ENCODE peak calls at places on chromosomes 3 and 15, in nine cellular contexts. One of them, this sample, is unnamed.

GRCh38 chr3:48434591-48435222 is 4.8 kb upstream of the PLXNB1 start:
- DNase-seq in sciatic nerve: peak
- DNase-seq in CD4-positive, alpha-beta T cell: no peak
- DNase-seq in osteocyte: no peak
- DNase-seq in T1000: no peak
- DNase-seq in cardiac muscle cell: no peak
- DNase-seq in EL: no peak
- DNase-seq in naive B cell: no peak
- DNase-seq in neural crest cell: no peak
- DNase-seq in this sample: no peak

GRCh38 chr15:66163553-66163952 is 90.0 kb downstream of the MEGF11 start:
- DNase-seq in sciatic nerve: no peak
- DNase-seq in CD4-positive, alpha-beta T cell: no peak
- DNase-seq in osteocyte: no peak
- DNase-seq in T1000: no peak
- DNase-seq in cardiac muscle cell: no peak
- DNase-seq in EL: no peak
- DNase-seq in naive B cell: no peak
- DNase-seq in neural crest cell: no peak
- DNase-seq in this sample: no peak

GRCh38 chr3:10198761-10199688 is 34.3 kb downstream of the IRAK2 start:
- DNase-seq in sciatic nerve: no peak
- DNase-seq in CD4-positive, alpha-beta T cell: peak
- DNase-seq in osteocyte: no peak
- DNase-seq in T1000: no peak
- DNase-seq in cardiac muscle cell: no peak
- DNase-seq in EL: peak
- DNase-seq in naive B cell: peak
- DNase-seq in neural crest cell: no peak
- DNase-seq in this sample: no peak

GRCh38 chr15:70246623-70247200 is 149.0 kb upstream of the TLE3 start:
- DNase-seq in sciatic nerve: no peak
- DNase-seq in CD4-positive, alpha-beta T cell: peak
- DNase-seq in osteocyte: no peak
- DNase-seq in T1000: no peak
- DNase-seq in cardiac muscle cell: no peak
- DNase-seq in EL: no peak
- DNase-seq in naive B cell: no peak
- DNase-seq in neural crest cell: no peak
- DNase-seq in this sample: no peak

GRCh38 chr3:142987707-142988106 is 13.7 kb upstream of the U2SURP start:
- DNase-seq in sciatic nerve: no peak
- DNase-seq in CD4-positive, alpha-beta T cell: no peak
- DNase-seq in osteocyte: no peak
- DNase-seq in T1000: no peak
- DNase-seq in cardiac muscle cell: peak
- DNase-seq in EL: peak
- DNase-seq in naive B cell: no peak
- DNase-seq in neural crest cell: no peak
- DNase-seq in this sample: no peak

GRCh38 chr15:73900129-73900712 is 26.0 kb upstream of the LOXL1 start:
- DNase-seq in sciatic nerve: no peak
- DNase-seq in CD4-positive, alpha-beta T cell: no peak
- DNase-seq in osteocyte: no peak
- DNase-seq in T1000: no peak
- DNase-seq in cardiac muscle cell: no peak
- DNase-seq in EL: peak
- DNase-seq in naive B cell: no peak
- DNase-seq in neural crest cell: no peak
- DNase-seq in this sample: no peak

GRCh38 chr3:25306066-25306465 is 122.0 kb upstream of the RARB start:
- DNase-seq in sciatic nerve: no peak
- DNase-seq in CD4-positive, alpha-beta T cell: no peak
- DNase-seq in osteocyte: no peak
- DNase-seq in T1000: no peak
- DNase-seq in cardiac muscle cell: peak
- DNase-seq in EL: no peak
- DNase-seq in naive B cell: no peak
- DNase-seq in neural crest cell: no peak
- DNase-seq in this sample: no peak

GRCh38 chr3:106692624-106693023 is 684.6 kb upstream of the CCDC54 start:
- DNase-seq in sciatic nerve: no peak
- DNase-seq in CD4-positive, alpha-beta T cell: no peak
- DNase-seq in osteocyte: no peak
- DNase-seq in T1000: no peak
- DNase-seq in cardiac muscle cell: no peak
- DNase-seq in EL: no peak
- DNase-seq in naive B cell: no peak
- DNase-seq in neural crest cell: no peak
- DNase-seq in this sample: no peak

GRCh38 chr15:45892182-45892581 is 257.4 kb downstream of the SQOR start:
- DNase-seq in sciatic nerve: no peak
- DNase-seq in CD4-positive, alpha-beta T cell: no peak
- DNase-seq in osteocyte: no peak
- DNase-seq in T1000: no peak
- DNase-seq in cardiac muscle cell: no peak
- DNase-seq in EL: peak
- DNase-seq in naive B cell: no peak
- DNase-seq in neural crest cell: no peak
- DNase-seq in this sample: no peak

GRCh38 chr3:78201066-78201465 is 1161.2 kb downstream of the ROBO2 start:
- DNase-seq in sciatic nerve: no peak
- DNase-seq in CD4-positive, alpha-beta T cell: no peak
- DNase-seq in osteocyte: no peak
- DNase-seq in T1000: no peak
- DNase-seq in cardiac muscle cell: no peak
- DNase-seq in EL: no peak
- DNase-seq in naive B cell: no peak
- DNase-seq in neural crest cell: no peak
- DNase-seq in this sample: no peak

GRCh38 chr3:58994746-58995330 is 55.0 kb downstream of the CFAP20DC start:
- DNase-seq in sciatic nerve: no peak
- DNase-seq in CD4-positive, alpha-beta T cell: no peak
- DNase-seq in osteocyte: no peak
- DNase-seq in T1000: peak
- DNase-seq in cardiac muscle cell: peak
- DNase-seq in EL: peak
- DNase-seq in naive B cell: peak
- DNase-seq in neural crest cell: peak
- DNase-seq in this sample: peak

GRCh38 chr3:114569186-114569585 is 275.4 kb downstream of the TIGIT start:
- DNase-seq in sciatic nerve: no peak
- DNase-seq in CD4-positive, alpha-beta T cell: no peak
- DNase-seq in osteocyte: no peak
- DNase-seq in T1000: no peak
- DNase-seq in cardiac muscle cell: no peak
- DNase-seq in EL: peak
- DNase-seq in naive B cell: no peak
- DNase-seq in neural crest cell: no peak
- DNase-seq in this sample: no peak

GRCh38 chr15:77577350-77577749 is 55.4 kb downstream of the LINGO1 start:
- DNase-seq in sciatic nerve: no peak
- DNase-seq in CD4-positive, alpha-beta T cell: no peak
- DNase-seq in osteocyte: no peak
- DNase-seq in T1000: no peak
- DNase-seq in cardiac muscle cell: no peak
- DNase-seq in EL: no peak
- DNase-seq in naive B cell: no peak
- DNase-seq in neural crest cell: no peak
- DNase-seq in this sample: no peak

GRCh38 chr3:151900460-151900859 is 27.0 kb downstream of the SUCNR1 start:
- DNase-seq in sciatic nerve: no peak
- DNase-seq in CD4-positive, alpha-beta T cell: no peak
- DNase-seq in osteocyte: no peak
- DNase-seq in T1000: no peak
- DNase-seq in cardiac muscle cell: no peak
- DNase-seq in EL: no peak
- DNase-seq in naive B cell: no peak
- DNase-seq in neural crest cell: no peak
- DNase-seq in this sample: no peak

GRCh38 chr3:151766454-151766853 is 32.7 kb downstream of the AADACL2 start:
- DNase-seq in sciatic nerve: no peak
- DNase-seq in CD4-positive, alpha-beta T cell: no peak
- DNase-seq in osteocyte: no peak
- DNase-seq in T1000: no peak
- DNase-seq in cardiac muscle cell: no peak
- DNase-seq in EL: peak
- DNase-seq in naive B cell: no peak
- DNase-seq in neural crest cell: no peak
- DNase-seq in this sample: no peak

GRCh38 chr3:184540777-184541681 is 20.6 kb upstream of the EPHB3 start:
- DNase-seq in sciatic nerve: peak
- DNase-seq in CD4-positive, alpha-beta T cell: peak
- DNase-seq in osteocyte: peak
- DNase-seq in T1000: no peak
- DNase-seq in cardiac muscle cell: peak
- DNase-seq in EL: peak
- DNase-seq in naive B cell: peak
- DNase-seq in neural crest cell: no peak
- DNase-seq in this sample: peak

GRCh38 chr15:56913670-56914069 is 4.8 kb upstream of the TCF12 start:
- DNase-seq in sciatic nerve: no peak
- DNase-seq in CD4-positive, alpha-beta T cell: no peak
- DNase-seq in osteocyte: no peak
- DNase-seq in T1000: no peak
- DNase-seq in cardiac muscle cell: no peak
- DNase-seq in EL: peak
- DNase-seq in naive B cell: no peak
- DNase-seq in neural crest cell: no peak
- DNase-seq in this sample: no peak

GRCh38 chr3:33664195-33664594 is 53.9 kb downstream of the CLASP2 start:
- DNase-seq in sciatic nerve: no peak
- DNase-seq in CD4-positive, alpha-beta T cell: no peak
- DNase-seq in osteocyte: no peak
- DNase-seq in T1000: no peak
- DNase-seq in cardiac muscle cell: no peak
- DNase-seq in EL: peak
- DNase-seq in naive B cell: no peak
- DNase-seq in neural crest cell: no peak
- DNase-seq in this sample: no peak